ENCODE peak calls at places on chromosome 15, in ten cellular contexts. I is MM.1S; A is transverse colon; U is stomach; B is naive thymus-derived CD4-positive, alpha-beta T cell; W is A673; C is GM23248; S is hepatocyte; T is H9; Z is heart left ventricle. O is an unnamed sample. For H3K9me3, the result is how much of the 10 kb centered on the place peaks cover.

GRCh38 chr15:94671845-94672524 is 440.6 kb downstream of the MCTP2 start:
- DNase-seq in T (peak), U (no peak), B (no peak), C (peak), I (no peak), Z (peak), S (peak), W (peak), A (no peak), O (no peak)

GRCh38 chr15:100241572-100242479 is 99.9 kb downstream of the ADAMTS17 start:
- DNase-seq in C (peak), U (no peak), T (peak), A (no peak), I (no peak), W (no peak), B (no peak), Z (no peak), S (peak), O (no peak)

GRCh38 chr15:88535100-88535499 is 11.4 kb downstream of the DET1 start:
- DNase-seq in I (no peak), A (no peak), U (no peak), C (peak), W (no peak), B (no peak), T (no peak), Z (no peak), S (no peak), O (no peak)

GRCh38 chr15:60184579-60184978 is 180.5 kb downstream of the FOXB1 start:
- DNase-seq in T (no peak), W (no peak), U (no peak), A (no peak), I (no peak), S (peak), C (peak), Z (no peak), B (no peak), O (no peak)

GRCh38 chr15:60572462-60573214 is 93.7 kb upstream of the ICE2 start:
- DNase-seq in S (no peak), A (no peak), B (no peak), Z (no peak), I (no peak), C (no peak), U (no peak), W (no peak), T (no peak), O (no peak)

GRCh38 chr15:101049282-101049681 is 130.1 kb downstream of the LRRK1 start:
- DNase-seq in C (no peak), T (peak), A (peak), Z (peak), W (no peak), B (no peak), U (peak), I (no peak), S (no peak), O (no peak)

GRCh38 chr15:60966316-60966715 is 262.8 kb downstream of the RORA start:
- DNase-seq in W (no peak), I (no peak), U (no peak), Z (no peak), S (no peak), C (peak), T (no peak), A (no peak), B (no peak), O (no peak)

GRCh38 chr15:81292516-81293001 is 31.4 kb downstream of the STARD5 start:
- DNase-seq in U (no peak), S (no peak), A (peak), Z (peak), B (no peak), T (no peak), W (no peak), C (no peak), I (no peak), O (no peak)

GRCh38 chr15:51649659-51650521 is 27.3 kb upstream of the DMXL2 start:
- DNase-seq in Z (no peak), W (peak), C (peak), A (peak), B (peak), U (no peak), I (peak), T (no peak), S (peak), O (peak)

GRCh38 chr15:81327526-81327925 is 3.6 kb upstream of the STARD5 start:
- DNase-seq in Z (no peak), B (no peak), S (no peak), W (no peak), U (no peak), A (no peak), T (no peak), I (peak), C (peak), O (no peak)

GRCh38 chr15:88487796-88488523 is 20.5 kb downstream of the MRPS11 start:
- DNase-seq in U (no peak), C (peak), Z (no peak), I (no peak), S (no peak), T (no peak), W (no peak), B (no peak), A (no peak), O (no peak)

GRCh38 chr15:74191798-74192197 is 10.8 kb downstream of the STRA6 start:
- DNase-seq in Z (peak), B (no peak), W (no peak), C (no peak), U (no peak), I (no peak), S (no peak), A (no peak), T (no peak), O (no peak)

GRCh38 chr15:74725241-74725774 is at the start of gene CYP1A1:
- DNase-seq in T (peak), W (peak), C (peak), U (peak), B (peak), Z (peak), I (no peak), S (peak), A (peak), O (peak)

GRCh38 chr15:80953001-80953952 is 36.3 kb downstream of the MESD start:
- DNase-seq in I (no peak), C (no peak), T (no peak), Z (no peak), A (no peak), B (no peak), S (no peak), W (no peak), U (no peak), O (no peak)

GRCh38 chr15:60563066-60563465 is 84.1 kb upstream of the ICE2 start:
- DNase-seq in U (no peak), Z (no peak), W (no peak), S (no peak), A (no peak), I (no peak), C (no peak), B (no peak), T (no peak), O (no peak)

GRCh38 chr15:47987908-47988532 is 132.8 kb upstream of the SLC24A5 start:
- DNase-seq in I (peak), U (no peak), Z (no peak), A (no peak), S (peak), W (peak), C (peak), T (no peak), B (peak), O (no peak)

GRCh38 chr15:81992523-81992922 is 53.3 kb downstream of the MEX3B start:
- DNase-seq in W (no peak), I (no peak), C (no peak), S (no peak), T (no peak), Z (no peak), A (no peak), U (no peak), B (no peak), O (no peak)

GRCh38 chr15:74383695-74384565 is 16.5 kb upstream of the CYP11A1 start:
- DNase-seq in W (no peak), T (no peak), A (no peak), S (peak), I (peak), Z (peak), U (peak), C (peak), B (peak), O (no peak)

GRCh38 chr15:74274485-74275038 is 38.4 kb downstream of the CCDC33 start:
- DNase-seq in U (no peak), I (no peak), B (no peak), A (no peak), T (no peak), C (no peak), Z (no peak), W (no peak), S (no peak), O (no peak)

GRCh38 chr15:33191641-33192040 is 2.9 kb downstream of the FMN1 start:
- DNase-seq in Z (no peak), C (no peak), I (no peak), S (no peak), A (no peak), W (no peak), U (no peak), T (no peak), B (no peak), O (no peak)

GRCh38 chr15:93305306-93305705 is 216.3 kb upstream of the RGMA start:
- DNase-seq in U (no peak), A (no peak), B (no peak), T (no peak), S (no peak), W (no peak), I (no peak), C (no peak), Z (no peak), O (no peak)

GRCh38 chr15:83304861-83305661 is 20.6 kb upstream of the BNC1 start:
- DNase-seq in T (no peak), W (no peak), U (no peak), I (peak), A (no peak), Z (no peak), S (no peak), C (no peak), B (no peak), O (no peak)

GRCh38 chr15:80777836-80778620 is 1.1 kb upstream of the CEMIP start:
- DNase-seq in Z (no peak), C (peak), T (no peak), A (no peak), U (no peak), W (no peak), S (no peak), B (no peak), I (no peak), O (no peak)

GRCh38 chr15:31326729-31327673 is at the start of gene KLF13:
- DNase-seq in A (peak), I (no peak), C (peak), S (peak), Z (peak), T (no peak), U (peak), W (peak), B (no peak), O (peak)

GRCh38 chr15:90038639-90039095 is 37.5 kb downstream of the ZNF710 start:
- DNase-seq in C (no peak), S (no peak), U (no peak), A (no peak), T (no peak), Z (no peak), W (no peak), I (no peak), B (no peak), O (no peak)

DNA sequence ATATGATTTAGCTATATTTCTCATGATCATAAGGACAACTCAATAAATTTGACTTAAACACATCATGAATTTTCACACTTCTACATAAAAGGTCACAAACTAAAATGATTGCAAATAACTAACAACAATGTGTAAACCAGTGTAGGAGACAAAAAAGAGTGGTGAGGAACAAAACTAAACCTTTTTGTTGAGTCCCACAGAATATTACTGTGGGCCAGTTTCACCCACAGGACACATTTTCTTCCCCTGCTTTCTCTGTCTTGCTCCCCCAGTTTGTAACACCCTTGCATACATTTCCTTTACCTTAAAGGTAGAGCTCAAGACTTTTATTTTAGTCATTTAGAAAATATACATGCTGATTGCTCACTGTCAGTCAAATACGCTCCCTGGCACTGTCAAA is 130.9 kb upstream of the GOLGA6L6 start:
- DNase-seq in W (no peak), S (no peak), C (no peak), T (no peak), U (no peak), Z (no peak), A (no peak), I (peak), B (no peak), O (no peak)
- H3K9me3 ChIP-seq in W (under half), S (under half), C (under half), T (under half), U (under half), Z (under half), A (under half), I (under half), B (under half), O (under half)

DNA sequence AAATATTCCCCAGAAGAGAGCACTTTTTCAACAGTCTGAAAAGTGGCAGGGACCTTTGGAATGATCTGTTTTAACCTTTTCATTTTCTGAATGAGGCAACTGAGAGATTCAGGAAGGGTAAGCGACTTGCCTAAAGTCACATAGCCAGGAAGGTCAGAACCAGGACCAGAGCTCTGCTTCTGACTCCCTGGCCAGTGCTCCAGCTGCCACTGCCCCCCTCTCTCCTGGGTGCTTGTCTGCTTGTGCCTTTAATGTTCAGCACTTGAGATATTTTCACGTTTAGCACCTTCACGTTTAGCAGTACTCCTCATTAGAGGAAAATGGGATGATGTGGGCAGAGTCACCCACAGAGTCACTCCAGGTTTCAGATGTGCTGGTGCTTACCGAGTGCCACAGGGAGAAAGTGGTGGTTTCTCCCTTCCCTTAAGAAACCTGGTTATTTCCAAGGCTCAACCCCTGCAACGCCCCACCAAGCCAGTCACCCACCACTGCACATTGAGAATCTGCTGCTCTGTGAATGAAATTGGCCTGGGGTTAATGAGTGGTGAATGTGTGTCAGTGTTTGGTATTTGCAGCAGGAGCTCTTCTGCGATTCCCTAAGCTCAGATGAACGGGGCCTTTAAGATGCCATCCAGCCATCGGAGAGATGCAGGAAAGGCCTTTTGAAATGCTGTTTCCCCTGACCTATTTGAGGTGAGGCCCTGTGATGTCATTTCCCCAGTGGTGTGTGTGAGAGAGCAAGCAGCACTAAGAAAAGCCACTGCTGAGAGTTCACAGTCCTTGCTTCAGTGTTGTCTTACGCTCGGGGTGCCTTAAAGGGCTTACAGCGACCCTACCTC is 68.6 kb downstream of the SMAD3 start:
- DNase-seq in C (peak), Z (peak), W (no peak), A (peak), U (no peak), B (peak), T (no peak), I (peak), S (no peak), O (no peak)
- H3K27ac ChIP-seq in C (peak), Z (peak), W (peak), A (peak), U (peak), B (peak), T (no peak), I (peak), S (peak), O (peak)

GRCh38 chr15:27864719-27865118 is 234.4 kb downstream of the OCA2 start:
- DNase-seq in W (no peak), A (no peak), I (no peak), C (no peak), Z (no peak), S (no peak), B (no peak), T (no peak), U (no peak), O (no peak)

GRCh38 chr15:27866505-27867165 is 232.5 kb downstream of the OCA2 start:
- DNase-seq in T (no peak), I (no peak), B (no peak), W (no peak), Z (no peak), S (no peak), A (no peak), C (no peak), U (no peak), O (no peak)

GRCh38 chr15:27865323-27865922 is 233.7 kb downstream of the OCA2 start:
- DNase-seq in B (no peak), A (no peak), T (no peak), C (no peak), W (no peak), Z (no peak), U (no peak), S (no peak), I (no peak), O (no peak)

GRCh38 chr15:27864076-27864475 is 235.0 kb downstream of the OCA2 start:
- DNase-seq in S (no peak), B (no peak), C (no peak), U (no peak), Z (no peak), T (no peak), W (no peak), I (no peak), A (no peak), O (no peak)

GRCh38 chr15:27865926-27866325 is 233.2 kb downstream of the OCA2 start:
- DNase-seq in A (no peak), I (no peak), S (no peak), B (no peak), W (no peak), T (no peak), Z (no peak), U (no peak), C (no peak), O (no peak)
- H3K9me3 ChIP-seq in A (under half), I (under half), S (under half), B (under half), W (under half), T (under half), Z (under half), U (under half), C (under half), O (under half)

GRCh38 chr15:69590932-69591524 is 138.4 kb downstream of the RPLP1 start:
- DNase-seq in S (no peak), I (no peak), W (no peak), Z (no peak), U (no peak), T (no peak), A (no peak), B (no peak), C (no peak), O (no peak)

GRCh38 chr15:69593488-69593887 is 140.9 kb downstream of the RPLP1 start:
- DNase-seq in U (no peak), Z (no peak), B (no peak), A (no peak), T (no peak), I (no peak), C (no peak), W (no peak), S (no peak), O (no peak)

GRCh38 chr15:69592954-69593353 is 140.3 kb downstream of the RPLP1 start:
- DNase-seq in I (no peak), W (no peak), S (no peak), Z (no peak), C (no peak), A (no peak), B (no peak), T (no peak), U (no peak), O (no peak)

GRCh38 chr15:69590201-69590600 is 137.6 kb downstream of the RPLP1 start:
- DNase-seq in W (peak), A (no peak), C (no peak), T (no peak), B (no peak), S (no peak), U (no peak), Z (no peak), I (no peak), O (no peak)

GRCh38 chr15:69591905-69592508 is 139.4 kb downstream of the RPLP1 start:
- DNase-seq in C (no peak), U (no peak), W (no peak), B (no peak), I (no peak), T (no peak), S (peak), Z (no peak), A (no peak), O (no peak)
- H3K27ac ChIP-seq in C (no peak), U (no peak), W (no peak), B (no peak), I (no peak), T (no peak), S (no peak), Z (no peak), A (peak), O (no peak)

GRCh38 chr15:25207369-25207768 is 231.5 kb downstream of the UBE3A start:
- DNase-seq in T (no peak), Z (no peak), I (no peak), W (no peak), S (no peak), A (no peak), B (no peak), U (no peak), C (no peak), O (no peak)
- H3K9me3 ChIP-seq in T (half or more), Z (under half), I (under half), W (under half), S (under half), A (under half), B (under half), U (half or more), C (under half), O (half or more)